ENCODE peak calls at places on chromosomes 2 and 18, in ten cellular contexts. G, Z, X, L, N, M, I, B, V and R are unnamed samples.
A peak's percentile ranks its signal among the peaks of the same experiment; 100 is the strongest.

GRCh38 chr2:33322099-33322498 is 154.3 kb upstream of the RASGRP3 start:
- DNase-seq in G (no peak), Z (no peak), X (peak; percentile 47), L (peak; percentile 18), N (no peak), M (no peak), I (no peak), B (peak; percentile 80), V (no peak), R (no peak)

GRCh38 chr18:13112982-13113381 is 105.6 kb upstream of the LDLRAD4 start:
- DNase-seq in G (no peak), Z (no peak), X (peak; percentile 67), L (no peak), N (no peak), M (peak; percentile 64), I (peak; percentile 47), B (peak; percentile 51), V (no peak), R (no peak)

GRCh38 chr2:99725810-99726209 is 236.0 kb upstream of the REV1 start:
- DNase-seq in G (no peak), Z (no peak), X (no peak), L (no peak), N (no peak), M (no peak), I (no peak), B (peak; percentile 28), V (no peak), R (no peak)

GRCh38 chr2:121567957-121568409 is 37.3 kb downstream of the RNU4ATAC start:
- DNase-seq in G (no peak), Z (no peak), X (no peak), L (no peak), N (no peak), M (no peak), I (no peak), B (peak; percentile 62), V (no peak), R (no peak)

GRCh38 chr2:19857100-19857499 is 44.7 kb downstream of the TTC32 start:
- DNase-seq in G (no peak), Z (no peak), X (no peak), L (no peak), N (no peak), M (no peak), I (no peak), B (no peak), V (no peak), R (no peak)

GRCh38 chr2:84970956-84971798 is at the start of gene KCMF1:
- DNase-seq in G (peak; percentile 72), Z (peak; percentile 95), X (peak; percentile 87), L (peak; percentile 39), N (peak; percentile 93), M (no peak), I (peak; percentile 83), B (peak; percentile 74), V (peak; percentile 54), R (peak; percentile 78)

GRCh38 chr2:163658556-163658955 is 77.3 kb downstream of the FIGN start:
- DNase-seq in G (no peak), Z (no peak), X (no peak), L (no peak), N (no peak), M (no peak), I (no peak), B (no peak), V (no peak), R (no peak)

GRCh38 chr2:74385396-74385795 is 5.3 kb upstream of the DCTN1 start:
- DNase-seq in G (no peak), Z (no peak), X (no peak), L (no peak), N (no peak), M (no peak), I (no peak), B (no peak), V (no peak), R (no peak)

DNA sequence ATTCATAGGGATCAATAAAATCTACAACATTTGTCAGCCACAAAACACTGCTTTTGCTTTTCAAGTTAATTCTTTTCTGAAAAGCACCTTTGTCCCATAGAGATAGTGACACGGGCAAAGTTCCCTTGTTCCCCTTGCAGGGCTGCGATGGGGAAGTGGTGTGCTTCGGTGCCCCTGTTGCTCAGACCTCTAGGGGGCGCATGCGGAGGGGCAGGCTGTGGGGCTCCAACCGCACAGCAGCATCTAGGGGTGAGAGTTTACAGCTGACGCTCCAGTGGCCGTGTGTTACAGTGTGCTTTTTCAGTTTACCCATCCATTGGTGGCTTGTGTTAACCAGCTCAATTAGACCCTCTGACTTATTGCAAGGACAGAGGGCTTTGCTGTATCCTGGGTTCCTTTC is 1432.2 kb upstream of the ACVR2A start:
- DNase-seq in G (peak; percentile 5), Z (peak; percentile 61), X (no peak), L (no peak), N (no peak), M (peak; percentile 17), I (no peak), B (no peak), V (no peak), R (no peak)
- TF ChIP-seq CTCF in G (peak; percentile 68), Z (no peak), X (no peak), L (no peak), N (no peak), M (peak; percentile 83), I (no peak), B (no peak), V (no peak), R (no peak)

DNA sequence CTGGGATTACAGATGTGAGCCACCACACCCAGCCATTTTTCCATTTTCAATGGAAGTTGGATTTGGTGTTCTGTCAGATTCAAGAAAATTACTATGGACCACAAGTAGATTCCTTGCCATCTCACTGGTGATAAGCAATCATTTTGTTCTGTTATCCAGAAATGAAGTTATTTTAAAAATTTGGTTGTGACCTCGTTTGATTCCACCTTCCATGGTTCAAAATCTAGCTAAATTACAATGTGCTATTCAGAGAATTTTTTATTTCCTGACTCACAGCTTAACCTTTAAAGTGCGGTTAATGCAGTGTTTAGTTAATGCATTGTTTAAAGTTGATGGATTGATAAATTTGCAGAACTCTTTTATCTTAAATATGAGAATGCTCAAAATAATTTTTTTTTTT is 243.2 kb upstream of the BOD1L2 start:
- DNase-seq in G (no peak), Z (no peak), X (no peak), L (no peak), N (no peak), M (no peak), I (no peak), B (no peak), V (no peak), R (no peak)
- H3K4me3 ChIP-seq in G (no peak overlapping the region), Z (no peak overlapping the region), X (no peak overlapping the region), L (no peak overlapping the region), N (no peak overlapping the region), M (no peak overlapping the region), I (no peak overlapping the region), B (no peak overlapping the region), V (no peak overlapping the region), R (no peak overlapping the region)

GRCh38 chr18:58700209-58700608 is 28.9 kb downstream of the MALT1 start:
- DNase-seq in G (no peak), Z (no peak), X (no peak), L (no peak), N (no peak), M (no peak), I (no peak), B (no peak), V (no peak), R (no peak)
- H3K36me3 ChIP-seq in G (peaks cover 27% of the 10 kb centered on the region), Z (peaks cover 56% of the 10 kb centered on the region), X (peaks cover 69% of the 10 kb centered on the region), L (peaks cover 14% of the 10 kb centered on the region), N (peaks cover 5% of the 10 kb centered on the region), M (peaks cover 4% of the 10 kb centered on the region), I (no peaks in the 10 kb centered on the region), B (peaks cover 10% of the 10 kb centered on the region), V (peaks cover 18% of the 10 kb centered on the region), R (peaks cover 32% of the 10 kb centered on the region)

GRCh38 chr18:5456577-5457466 is 87.0 kb downstream of the EPB41L3 start:
- DNase-seq in G (peak; percentile 11), Z (no peak), X (no peak), L (peak; percentile 17), N (no peak), M (no peak), I (no peak), B (peak; percentile 62), V (no peak), R (no peak)
- TF ChIP-seq CTCF in G (peak; percentile 65), Z (peak; percentile 25), X (no peak), L (peak; percentile 57), N (no peak), M (no peak), I (peak; percentile 38), B (peak; percentile 41), V (peak; percentile 14), R (no peak)

DNA sequence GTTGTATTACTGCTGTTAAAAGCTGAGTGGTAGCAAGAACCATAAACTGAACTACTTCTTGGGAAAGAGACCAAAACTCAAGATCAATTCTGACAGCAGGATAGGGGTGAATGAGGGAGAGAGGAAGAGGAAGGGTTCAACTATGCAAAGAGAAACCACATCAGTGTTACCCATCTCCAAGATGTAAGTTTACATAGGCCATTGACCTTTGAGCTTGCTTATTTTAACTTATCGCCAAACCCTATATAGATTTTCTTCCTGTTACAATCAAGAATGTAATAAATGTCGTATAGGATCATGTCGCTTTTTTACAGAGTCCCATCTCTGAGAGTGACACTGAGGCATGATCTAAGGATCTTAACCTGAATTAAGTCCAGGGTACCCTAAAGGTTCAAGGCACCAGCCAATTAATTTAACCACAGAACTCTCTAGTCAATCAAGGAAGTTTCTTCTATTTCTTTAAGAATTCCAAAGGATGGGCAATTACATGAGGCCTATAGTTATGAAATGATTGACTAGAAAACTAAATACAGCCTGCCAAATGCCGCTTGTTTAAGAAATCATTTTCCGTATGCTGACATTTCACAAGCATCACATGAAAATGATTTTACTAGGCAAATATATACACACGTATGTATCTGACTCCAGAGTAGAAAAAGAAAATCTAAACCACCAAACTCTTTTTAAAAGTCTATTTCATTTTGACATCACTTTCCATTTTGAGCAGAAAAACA is 11.8 kb downstream of the RND3 start:
- DNase-seq in G (no peak), Z (no peak), X (no peak), L (no peak), N (no peak), M (no peak), I (no peak), B (peak; percentile 23), V (no peak), R (no peak)
- H3K4me3 ChIP-seq in G (no peak overlapping the region), Z (no peak overlapping the region), X (no peak overlapping the region), L (no peak overlapping the region), N (no peak overlapping the region), M (no peak overlapping the region), I (peak overlapping the region; percentile 32), B (peak overlapping the region; percentile 3), V (no peak overlapping the region), R (no peak overlapping the region)

GRCh38 chr2:21004181-21004572 is 39.7 kb downstream of the APOB start:
- DNase-seq in G (no peak), Z (no peak), X (no peak), L (no peak), N (no peak), M (no peak), I (no peak), B (no peak), V (no peak), R (no peak)
- H3K36me3 ChIP-seq in G (no peaks in the 10 kb centered on the region), Z (no peaks in the 10 kb centered on the region), X (no peaks in the 10 kb centered on the region), L (no peaks in the 10 kb centered on the region), N (no peaks in the 10 kb centered on the region), M (no peaks in the 10 kb centered on the region), I (no peaks in the 10 kb centered on the region), B (no peaks in the 10 kb centered on the region), V (no peaks in the 10 kb centered on the region), R (no peaks in the 10 kb centered on the region)

DNA sequence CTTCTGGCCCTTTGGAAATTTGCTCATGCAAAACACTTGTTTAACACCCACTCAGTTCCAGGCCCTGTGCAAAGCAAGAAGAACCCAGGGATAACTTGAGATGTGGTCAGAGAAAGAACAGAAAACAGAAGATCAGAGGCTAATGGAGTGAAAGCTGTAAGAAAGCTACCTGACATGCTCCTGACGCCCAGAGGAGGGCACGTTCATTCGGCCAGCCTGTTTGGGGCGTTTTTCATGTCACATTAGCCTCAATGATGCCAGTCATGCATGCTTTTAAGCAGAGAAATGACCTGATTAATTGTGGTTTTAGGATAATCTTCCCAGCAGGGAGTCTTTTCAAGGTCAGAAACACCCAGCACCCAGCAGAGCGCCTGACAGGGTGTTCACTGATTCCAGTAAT is 319.9 kb downstream of the LRATD1 start:
- DNase-seq in G (no peak), Z (no peak), X (no peak), L (no peak), N (no peak), M (no peak), I (no peak), B (no peak), V (no peak), R (no peak)
- TF ChIP-seq CTCF in G (no peak), Z (no peak), X (no peak), L (no peak), N (no peak), M (no peak), I (no peak), B (no peak), V (no peak), R (no peak)